ENCODE peak calls at places on chromosomes 16 and 17, in eight cellular contexts. F is neural crest cell; C is hepatocyte; D is cardiac fibroblast; T is neural progenitor cell; A is nephron progenitor cell; O is CD4-positive, alpha-beta T cell; W is Calu3. J is an unnamed sample.

GRCh38 chr16:27841911-27842310 is 221.6 kb downstream of the GSG1L start:
- DNase-seq in O (no peak), F (no peak), C (no peak), D (no peak), T (no peak), A (no peak), W (no peak), J (no peak)

GRCh38 chr17:7557825-7558543 is 566 bp upstream of the TNFSF13 start:
- DNase-seq in T (peak; percentile 71), W (peak; percentile 93), A (peak; percentile 47), C (peak; percentile 81), O (no peak), F (no peak), D (peak; percentile 82), J (peak; percentile 59)

GRCh38 chr16:73265124-73265838 is 217.4 kb upstream of the ZFHX3 start:
- DNase-seq in W (peak; percentile 42), O (no peak), F (no peak), D (no peak), A (no peak), C (no peak), T (no peak), J (no peak)

GRCh38 chr16:88759245-88759975 is 25.6 kb downstream of the PIEZO1 start:
- DNase-seq in A (peak; percentile 61), W (no peak), O (peak; percentile 54), D (no peak), C (peak; percentile 62), F (no peak), T (peak; percentile 79), J (no peak)

GRCh38 chr16:71722801-71723536 is 1.5 kb downstream of the PHLPP2 start:
- DNase-seq in O (peak; percentile 42), W (peak; percentile 81), A (peak; percentile 81), C (peak; percentile 83), T (peak; percentile 90), D (peak; percentile 61), F (peak; percentile 69), J (peak; percentile 66)

GRCh38 chr16:30867747-30868146 is 26.1 kb downstream of the BCL7C start:
- DNase-seq in O (no peak), A (no peak), W (no peak), C (peak; percentile 22), F (no peak), D (peak; percentile 27), T (no peak), J (no peak)

GRCh38 chr16:69406780-69407331 is 17.6 kb upstream of the CYB5B start:
- DNase-seq in D (no peak), F (no peak), C (no peak), A (no peak), O (no peak), W (no peak), T (no peak), J (no peak)

GRCh38 chr16:10181196-10182162 is 749 bp downstream of the GRIN2A start:
- DNase-seq in W (peak; percentile 93), T (peak; percentile 89), A (peak; percentile 87), F (peak; percentile 78), C (peak; percentile 88), D (peak; percentile 60), O (no peak), J (peak; percentile 85)

GRCh38 chr17:35255316-35255715 is 12.4 kb downstream of the SLFN5 start:
- DNase-seq in A (no peak), T (peak; percentile 79), O (no peak), F (no peak), C (no peak), D (no peak), W (no peak), J (no peak)

GRCh38 chr17:48231995-48232729 is 124.6 kb downstream of the SNX11 start:
- DNase-seq in F (no peak), D (no peak), T (no peak), W (no peak), C (no peak), A (no peak), O (no peak), J (no peak)

GRCh38 chr17:82107341-82107860 is 9.4 kb upstream of the FASN start:
- DNase-seq in T (no peak), C (peak; percentile 24), W (no peak), D (no peak), O (no peak), F (no peak), A (no peak), J (no peak)

GRCh38 chr16:69187891-69188451 is 1.0 kb downstream of the SNTB2 start:
- DNase-seq in O (peak; percentile 17), T (no peak), F (peak; percentile 30), A (peak; percentile 45), C (peak; percentile 48), W (peak; percentile 45), D (peak; percentile 39), J (no peak)

GRCh38 chr17:11996722-11997146 is 541 bp downstream of the ZNF18 start:
- DNase-seq in D (peak; percentile 50), A (no peak), C (peak; percentile 49), O (no peak), F (no peak), T (no peak), W (no peak), J (peak; percentile 42)

DNA sequence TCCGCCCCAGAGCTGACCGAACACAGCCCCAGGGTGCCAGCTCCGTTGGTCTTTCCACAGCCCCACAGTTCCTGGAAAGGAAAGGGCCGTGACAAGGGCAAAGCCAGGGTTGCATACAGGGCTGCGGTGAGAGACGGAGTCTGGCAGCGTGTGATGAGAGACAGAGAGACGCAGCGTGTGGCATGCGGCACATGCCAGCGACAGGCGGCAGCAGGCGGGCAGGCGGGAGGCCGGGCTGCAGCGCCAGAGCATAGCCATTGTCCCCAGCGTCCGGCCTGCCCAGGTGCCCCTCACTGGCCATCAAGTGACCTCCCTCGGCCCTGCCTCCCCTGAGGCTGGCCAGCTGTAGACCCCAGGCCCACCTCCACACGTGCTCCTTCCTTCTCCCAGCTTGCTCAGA is 8.6 kb downstream of the RTN4RL1 start:
- DNase-seq in T (no peak), D (no peak), F (no peak), O (no peak), C (no peak), A (no peak), W (no peak), J (no peak)
- TF ChIP-seq CTCF in T (no peak), D (no peak), F (no peak), O (no peak), C (no peak), A (no peak), W (no peak), J (no peak)

GRCh38 chr16:85562102-85562786 is 50.9 kb upstream of the GSE1 start:
- DNase-seq in A (peak; percentile 27), D (no peak), W (no peak), C (no peak), O (no peak), T (no peak), F (no peak), J (no peak)

GRCh38 chr16:85563031-85563430 is 50.1 kb upstream of the GSE1 start:
- DNase-seq in F (no peak), C (no peak), D (no peak), A (no peak), T (no peak), W (no peak), O (no peak), J (no peak)

GRCh38 chr16:85565340-85565739 is 47.8 kb upstream of the GSE1 start:
- DNase-seq in T (no peak), W (no peak), O (no peak), C (no peak), D (no peak), A (no peak), F (no peak), J (no peak)

GRCh38 chr16:85564277-85565051 is 48.7 kb upstream of the GSE1 start:
- DNase-seq in F (no peak), O (peak; percentile 27), D (no peak), C (no peak), A (no peak), W (peak; percentile 75), T (no peak), J (no peak)

DNA sequence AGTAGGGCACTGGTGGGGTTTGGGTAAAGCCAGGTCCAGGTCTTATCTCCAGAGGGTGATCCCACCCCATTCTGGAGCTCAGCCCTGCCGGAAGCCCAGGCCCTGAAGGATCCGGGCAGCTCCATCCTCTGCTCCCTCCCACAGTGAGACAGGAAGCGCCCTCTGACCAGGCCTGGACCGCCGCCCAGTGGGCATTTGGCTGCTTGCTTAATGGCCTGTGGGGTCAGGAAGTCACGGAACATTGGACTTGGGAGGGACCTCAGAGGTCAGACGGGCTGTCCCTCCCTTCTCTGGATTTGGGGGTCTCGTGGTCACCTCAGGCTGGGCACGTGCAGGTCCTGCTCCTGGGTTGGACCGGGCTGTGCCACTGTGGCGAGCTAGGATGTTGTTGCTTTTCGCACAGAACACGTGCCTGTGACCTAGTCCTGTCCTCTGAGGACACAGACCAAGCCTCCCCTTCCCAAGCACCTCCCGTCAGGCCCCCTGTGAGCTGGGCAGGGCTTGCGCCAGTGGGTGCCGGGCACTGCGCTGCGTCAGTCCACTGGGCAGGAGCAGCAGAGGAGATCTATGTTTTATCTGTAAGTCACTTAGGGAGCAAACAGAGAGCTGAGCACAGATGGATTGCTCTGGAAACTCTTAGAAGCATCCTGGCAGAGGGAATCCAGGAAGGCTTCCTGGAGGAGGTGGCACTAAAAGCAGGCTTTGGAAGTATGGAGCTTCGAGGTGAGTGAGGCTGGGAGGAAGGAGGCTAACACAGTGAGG is 49.4 kb upstream of the GSE1 start:
- DNase-seq in O (no peak), D (peak; percentile 55), F (no peak), W (peak; percentile 81), A (peak; percentile 68), C (peak; percentile 57), T (no peak), J (no peak)
- TF ChIP-seq CTCF in O (no peak), D (peak; percentile 4), F (no peak), W (no peak), A (peak; percentile 42), C (no peak), T (peak; percentile 11), J (no peak)

GRCh38 chr17:16922386-16923096 is 49.4 kb downstream of the TNFRSF13B start:
- DNase-seq in W (no peak), A (no peak), O (no peak), C (no peak), T (no peak), D (peak; percentile 27), F (no peak), J (peak; percentile 30)
- TF ChIP-seq CTCF in W (no peak), A (no peak), O (no peak), C (no peak), T (no peak), D (peak; percentile 4), F (no peak), J (peak; percentile 36)

DNA sequence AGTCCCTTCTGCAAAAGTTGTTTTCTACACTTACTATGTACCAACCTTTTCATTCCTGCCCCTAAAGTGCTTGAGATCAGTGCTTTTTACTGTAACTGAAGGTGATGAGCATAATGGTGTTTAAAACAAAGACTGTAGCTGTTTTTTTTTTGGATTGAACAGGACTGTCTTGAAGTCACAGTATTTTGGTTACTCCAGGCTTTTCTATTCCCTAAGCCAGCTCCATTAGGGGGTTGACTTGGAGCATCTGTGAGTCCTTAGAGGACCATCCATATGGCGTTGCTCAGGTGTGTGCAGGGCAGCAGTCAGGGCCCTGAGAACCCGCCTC is 29.0 kb upstream of the LGALS9 start:
- DNase-seq in F (no peak), A (no peak), C (no peak), W (no peak), T (no peak), O (no peak), D (no peak), J (no peak)
- TF ChIP-seq CTCF in F (peak; percentile 27), A (peak; percentile 33), C (no peak), W (no peak), T (no peak), O (no peak), D (no peak), J (no peak)

J was measured in GM10248.